ENCODE peak calls at places on chromosomes 16 and 17, in nine cellular contexts. X is esophagus squamous epithelium, S is breast epithelium, E is tibial nerve, D is A549, P is IMR-90, K is stomach, H is ovary, Y is testis. C is an unnamed sample. For H3K4me1, the result is how much of the 10 kb centered on the place peaks cover.

GRCh38 chr16:88730632-88731607 is 24.6 kb downstream of the CTU2 start:
- DNase-seq in S (no peak), D (no peak), X (no peak), K (no peak), P (peak), E (no peak), Y (no peak), H (no peak), C (no peak)

GRCh38 chr16:68065716-68066305 is 19.4 kb upstream of the NFATC3 start:
- DNase-seq in S (no peak), H (no peak), X (no peak), P (peak), D (no peak), E (no peak), Y (no peak), K (peak), C (no peak)

GRCh38 chr16:11049396-11050059 is 105.2 kb downstream of the CLEC16A start:
- DNase-seq in D (peak), H (no peak), K (no peak), E (no peak), X (no peak), P (no peak), Y (no peak), S (no peak), C (no peak)

GRCh38 chr17:17022011-17022800 is 20.1 kb upstream of the MPRIP start:
- DNase-seq in D (no peak), X (no peak), H (no peak), E (no peak), S (no peak), P (no peak), K (no peak), Y (no peak), C (no peak)

GRCh38 chr16:83769397-83770008 is 38.3 kb upstream of the HSBP1 start:
- DNase-seq in H (no peak), P (no peak), S (no peak), X (no peak), Y (no peak), K (no peak), E (no peak), D (no peak), C (no peak)

GRCh38 chr17:80103061-80103481 is 1.7 kb downstream of the GAA start:
- DNase-seq in X (no peak), E (no peak), S (no peak), P (no peak), D (no peak), H (peak), Y (no peak), K (no peak), C (peak)

GRCh38 chr17:67610061-67610460 is 107.7 kb upstream of the NOL11 start:
- DNase-seq in Y (no peak), D (no peak), E (no peak), S (no peak), X (no peak), K (no peak), H (no peak), P (no peak), C (no peak)

GRCh38 chr17:7893226-7893880 is 4.8 kb downstream of the CHD3 start:
- DNase-seq in H (no peak), S (no peak), P (no peak), Y (no peak), X (no peak), D (no peak), K (no peak), E (no peak), C (no peak)

GRCh38 chr17:29566473-29567361 is at the start of gene ABHD15:
- DNase-seq in D (peak), S (peak), Y (peak), H (peak), E (peak), K (peak), P (peak), X (no peak), C (peak)

GRCh38 chr16:2753523-2754020 is 1.1 kb downstream of the SRRM2 start:
- DNase-seq in K (no peak), D (no peak), Y (no peak), X (no peak), P (no peak), E (no peak), H (no peak), S (no peak), C (no peak)

GRCh38 chr16:86307518-86307903 is 202.8 kb upstream of the FOXF1 start:
- DNase-seq in X (no peak), K (no peak), E (no peak), D (no peak), H (no peak), Y (no peak), S (no peak), P (peak), C (no peak)

GRCh38 chr17:69714659-69715058 is 300.2 kb downstream of the MAP2K6 start:
- DNase-seq in P (peak), Y (no peak), E (no peak), X (no peak), D (no peak), S (no peak), H (no peak), K (no peak), C (no peak)

GRCh38 chr16:87384162-87384999 is 805 bp upstream of the FBXO31 start:
- DNase-seq in D (peak), Y (no peak), S (no peak), K (peak), P (no peak), H (no peak), E (no peak), X (no peak), C (peak)

GRCh38 chr16:57007530-57007929 is 18.2 kb downstream of the NLRC5 start:
- DNase-seq in P (no peak), Y (no peak), S (no peak), H (no peak), E (no peak), X (no peak), K (no peak), D (no peak), C (no peak)

GRCh38 chr16:20899503-20900298 is 457 bp downstream of the DCUN1D3 start:
- DNase-seq in Y (peak), X (no peak), D (no peak), S (no peak), H (peak), K (no peak), P (no peak), E (no peak), C (peak)

GRCh38 chr17:74192950-74193781 is 10.3 kb upstream of the RPL38 start:
- DNase-seq in H (no peak), Y (peak), E (peak), S (no peak), X (no peak), P (no peak), D (no peak), K (peak), C (peak)

GRCh38 chr17:77327566-77328463 is 187.0 kb downstream of the SEC14L1 start:
- DNase-seq in H (no peak), E (no peak), K (peak), D (no peak), P (no peak), S (peak), X (no peak), Y (peak), C (peak)

GRCh38 chr17:77331161-77331864 is 190.5 kb downstream of the SEC14L1 start:
- DNase-seq in Y (peak), K (peak), X (peak), P (peak), D (peak), S (peak), E (peak), H (peak), C (peak)

GRCh38 chr17:77328823-77329740 is 188.3 kb downstream of the SEC14L1 start:
- DNase-seq in K (peak), X (no peak), P (no peak), H (no peak), D (no peak), S (peak), Y (peak), E (no peak), C (peak)

GRCh38 chr17:77330602-77331081 is 189.9 kb downstream of the SEC14L1 start:
- DNase-seq in P (no peak), Y (peak), X (no peak), E (no peak), H (no peak), K (peak), S (peak), D (no peak), C (peak)

DNA sequence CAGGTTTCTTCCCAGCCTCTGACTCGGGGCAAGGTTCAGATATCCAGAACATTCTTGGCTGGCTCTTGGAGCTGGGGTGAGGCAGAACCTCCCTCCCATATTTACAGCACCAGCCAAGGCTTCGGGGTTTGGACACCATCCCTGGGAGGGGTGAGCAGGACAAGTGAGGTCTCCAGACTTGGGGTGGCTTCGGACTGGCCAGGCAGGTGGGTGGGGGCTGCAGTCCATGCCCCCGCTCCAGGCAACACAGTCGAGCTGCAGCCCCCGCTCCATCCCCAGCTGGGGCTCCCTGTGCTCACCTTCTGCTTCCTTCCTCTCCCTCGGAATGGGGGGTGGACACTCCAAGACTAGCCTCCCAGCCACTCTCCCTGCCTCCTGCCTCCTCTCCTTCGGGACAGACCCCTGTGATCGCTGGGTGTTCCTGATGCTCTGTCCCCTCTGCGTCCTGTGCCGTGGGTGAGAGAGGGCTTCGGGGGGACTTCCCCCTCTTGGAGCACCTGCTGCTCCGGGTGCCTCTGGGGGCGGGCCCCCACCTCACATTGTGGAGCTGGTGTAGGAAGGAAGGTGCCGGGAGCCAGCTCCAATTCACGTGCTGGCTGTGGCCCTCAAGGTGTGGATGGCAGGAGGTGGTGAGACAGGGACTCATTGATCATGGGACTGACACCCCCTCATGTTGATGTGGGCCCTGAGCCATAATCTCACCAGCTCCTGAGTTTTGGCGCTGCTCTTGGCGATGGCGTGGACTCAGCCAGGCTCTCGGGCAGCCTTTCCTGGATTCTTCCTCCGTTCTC is 189.2 kb downstream of the SEC14L1 start:
- DNase-seq in X (no peak), S (peak), E (no peak), H (no peak), K (peak), Y (peak), D (no peak), P (no peak), C (no peak)
- H3K27ac ChIP-seq in X (no peak), S (peak), E (peak), H (no peak), K (no peak), Y (no peak), D (peak), P (no peak), C (no peak)

GRCh38 chr16:85185701-85186100 is 73.4 kb upstream of the CIBAR2 start:
- DNase-seq in Y (no peak), H (no peak), X (no peak), K (no peak), E (no peak), D (no peak), P (no peak), S (no peak), C (no peak)

GRCh38 chr16:85188822-85189672 is 76.8 kb upstream of the CIBAR2 start:
- DNase-seq in D (no peak), K (no peak), S (no peak), P (no peak), X (no peak), Y (no peak), E (no peak), H (no peak), C (no peak)

GRCh38 chr16:85187447-85187846 is 75.2 kb upstream of the CIBAR2 start:
- DNase-seq in H (no peak), P (no peak), E (no peak), X (no peak), Y (no peak), K (no peak), D (no peak), S (no peak), C (no peak)

GRCh38 chr16:85187002-85187401 is 74.7 kb upstream of the CIBAR2 start:
- DNase-seq in S (no peak), P (peak), Y (peak), D (no peak), X (no peak), E (no peak), K (no peak), H (no peak), C (no peak)

GRCh38 chr16:85187886-85188285 is 75.6 kb upstream of the CIBAR2 start:
- DNase-seq in D (no peak), S (no peak), Y (no peak), P (no peak), K (no peak), X (no peak), H (no peak), E (no peak), C (no peak)
- TF ChIP-seq POLR2A in D (no peak), S (no peak), Y (no peak), P (no peak), K (no peak), X (no peak), H (no peak), E (no peak), C (no peak)

DNA sequence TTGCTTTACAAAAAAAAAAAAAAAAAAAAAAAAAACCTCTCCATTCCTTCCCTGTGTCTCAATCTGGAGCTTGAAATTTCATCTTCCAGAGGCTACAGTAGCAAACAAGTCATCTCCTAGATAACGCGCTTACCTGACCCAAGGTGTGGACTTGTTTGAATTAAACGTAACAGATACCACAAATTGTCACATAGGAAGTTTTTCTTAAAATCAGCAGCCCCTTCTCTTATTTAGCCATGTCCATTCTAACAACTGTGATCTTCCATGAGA is 2.0 kb downstream of the STAT5B start:
- DNase-seq in D (no peak), S (no peak), H (no peak), X (no peak), K (no peak), Y (no peak), E (no peak), P (no peak), C (no peak)
- H3K4me1 ChIP-seq in D (under half), S (under half), H (under half), X (under half), K (under half), Y (under half), E (under half), P (under half), C (under half)

DNA sequence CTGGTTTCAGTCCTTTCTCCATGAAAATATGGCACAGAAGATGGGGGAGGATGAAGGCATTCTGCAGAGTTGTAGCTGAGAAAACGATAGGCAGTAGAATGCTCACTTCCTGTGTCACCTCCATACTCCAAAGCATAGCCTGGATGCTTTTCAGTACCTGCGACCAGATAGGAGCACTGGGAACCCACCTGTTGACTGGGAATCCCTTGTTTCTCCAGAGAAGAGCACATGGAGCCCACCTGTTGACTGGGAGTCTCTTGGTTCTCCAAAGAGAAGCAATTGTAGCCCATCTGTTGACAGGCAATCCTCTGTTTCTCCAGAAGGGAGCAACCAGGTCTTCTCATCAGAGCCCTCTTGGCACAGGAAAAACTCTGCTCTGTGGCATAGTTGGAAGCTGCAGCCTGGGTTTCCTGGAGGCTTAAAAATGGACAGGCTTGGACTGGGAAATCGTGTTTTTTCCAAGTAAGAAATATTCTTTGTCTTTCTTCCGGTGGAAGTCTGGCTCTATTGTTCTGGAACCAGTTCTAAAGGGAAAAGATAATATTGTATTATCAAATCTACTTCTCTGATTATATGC is 13.2 kb downstream of the TERF2IP start:
- DNase-seq in P (no peak), X (no peak), K (no peak), Y (no peak), H (no peak), D (no peak), E (no peak), S (no peak), C (no peak)
- H3K27ac ChIP-seq in P (no peak), X (no peak), K (no peak), Y (no peak), H (no peak), D (no peak), E (no peak), S (no peak), C (no peak)

DNA sequence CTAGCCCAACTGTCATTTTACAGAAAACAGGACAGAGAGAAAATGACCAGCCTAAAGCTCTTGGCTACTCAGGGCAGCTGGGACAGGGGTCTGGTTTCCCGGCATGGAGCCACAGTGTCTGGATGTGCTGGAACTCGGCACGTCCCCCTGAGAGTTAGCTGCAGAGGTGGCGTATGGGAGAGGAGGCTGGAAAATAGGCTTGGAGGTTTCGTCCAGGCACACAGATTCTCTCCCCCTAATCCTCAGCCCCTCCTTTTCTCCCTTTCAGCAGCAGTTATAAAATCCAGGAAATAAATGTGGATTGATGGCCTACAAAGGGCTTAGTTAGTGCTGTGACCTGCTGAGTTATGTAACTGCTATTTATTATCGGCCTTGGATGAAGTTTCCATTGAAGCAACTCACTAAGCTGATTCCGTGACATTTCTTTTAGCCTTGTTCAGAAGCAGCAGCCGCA is 89.5 kb upstream of the TOB1 start:
- DNase-seq in E (no peak), D (no peak), H (no peak), X (no peak), K (no peak), P (no peak), Y (no peak), S (no peak), C (no peak)
- TF ChIP-seq POLR2A in E (no peak), D (no peak), H (no peak), X (no peak), K (no peak), P (no peak), Y (no peak), S (no peak), C (no peak)

DNA sequence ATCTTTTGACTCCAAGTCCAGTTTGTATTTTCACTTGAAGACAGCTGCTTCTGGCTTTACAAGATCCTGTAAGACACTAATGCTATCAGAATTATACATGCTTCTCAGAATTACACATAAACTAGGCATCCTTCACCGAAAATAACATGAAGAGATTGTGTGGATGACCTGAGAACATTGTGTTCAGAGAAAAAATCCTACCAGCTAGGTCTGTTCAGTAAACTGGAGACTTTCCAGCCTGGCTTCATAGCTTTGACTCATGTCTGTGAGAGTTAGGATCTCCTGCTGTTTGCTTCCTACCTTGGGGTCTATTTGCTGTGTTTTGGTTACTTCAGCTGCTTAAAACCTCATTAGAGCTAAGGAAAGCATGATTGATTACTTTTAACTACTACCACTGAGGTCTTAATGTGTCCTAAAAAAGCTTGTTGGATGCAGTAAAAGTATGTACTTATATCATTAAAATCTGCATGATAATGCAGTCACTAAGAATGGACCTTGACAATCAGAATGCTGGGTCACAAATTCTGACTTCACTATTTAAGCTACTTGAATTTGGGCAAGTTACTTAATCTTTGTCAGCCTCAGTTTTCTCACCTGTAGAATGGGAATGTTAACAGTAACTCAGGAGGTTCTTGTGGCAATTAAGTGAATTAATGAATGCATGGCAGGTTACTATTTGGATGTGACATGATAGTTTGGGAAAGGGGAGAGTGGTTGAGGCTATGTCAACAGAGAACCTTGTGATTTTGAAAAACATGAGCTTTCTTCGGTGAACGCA is 8.0 kb upstream of the MYH13 start:
- DNase-seq in E (no peak), X (no peak), P (peak), H (no peak), D (no peak), K (no peak), Y (no peak), S (no peak), C (no peak)
- H3K4me1 ChIP-seq in E (under half), X (under half), P (under half), H (under half), D (under half), K (under half), Y (under half), S (under half), C (under half)

GRCh38 chr16:69225136-69225535 is 38.2 kb downstream of the SNTB2 start:
- DNase-seq in H (no peak), K (no peak), P (no peak), D (no peak), S (no peak), Y (no peak), X (no peak), E (no peak), C (no peak)

GRCh38 chr16:69223882-69224281 is 36.9 kb downstream of the SNTB2 start:
- DNase-seq in D (no peak), K (no peak), P (peak), Y (no peak), H (no peak), S (no peak), E (no peak), X (no peak), C (no peak)
- H3K27ac ChIP-seq in D (no peak), K (no peak), P (no peak), Y (no peak), H (no peak), S (no peak), E (no peak), X (peak), C (no peak)

GRCh38 chr17:72403713-72404209 is 282.9 kb downstream of the SOX9 start:
- DNase-seq in D (no peak), X (no peak), H (no peak), P (no peak), E (no peak), S (no peak), Y (no peak), K (no peak), C (no peak)
- TF ChIP-seq POLR2A in D (no peak), X (no peak), H (no peak), P (no peak), E (no peak), S (no peak), Y (no peak), K (no peak), C (no peak)

C was measured in right lobe of liver.